ENCODE peak calls at places on chromosomes 2 and 18, in ten cellular contexts. D is BE2C, P is nephron progenitor cell, U is Calu3, Z is IMR-90, G is WERI-Rb-1, S is AG04449, O is fibroblast of villous mesenchyme, A is GM13977, J is bronchial epithelial cell. W is an unnamed sample.

GRCh38 chr2:119012345-119013301 is 70.6 kb downstream of the MARCO start:
- DNase-seq in G (no peak), D (no peak), O (no peak), J (no peak), U (no peak), Z (no peak), P (no peak), A (no peak), S (no peak), W (no peak)

GRCh38 chr2:196566969-196567666 is 72.4 kb upstream of the CCDC150 start:
- DNase-seq in J (no peak), P (peak), Z (peak), D (no peak), G (no peak), U (no peak), O (no peak), A (no peak), S (no peak), W (no peak)

GRCh38 chr2:82839046-82839445 is 1620.0 kb downstream of the SUCLG1 start:
- DNase-seq in G (no peak), J (no peak), O (no peak), U (no peak), D (no peak), A (no peak), P (no peak), Z (no peak), S (no peak), W (no peak)

GRCh38 chr2:70708376-70709199 is 59.4 kb downstream of the ADD2 start:
- DNase-seq in Z (no peak), D (no peak), G (no peak), U (no peak), S (no peak), O (no peak), P (no peak), A (no peak), J (no peak), W (no peak)

GRCh38 chr2:105738658-105739051 is 6.1 kb upstream of the NCK2 start:
- DNase-seq in G (no peak), S (no peak), P (no peak), J (no peak), D (no peak), A (no peak), O (no peak), Z (no peak), U (no peak), W (no peak)

GRCh38 chr18:76430636-76431035 is 64.4 kb downstream of the ZNF516 start:
- DNase-seq in G (no peak), O (no peak), P (no peak), S (no peak), D (no peak), A (no peak), U (no peak), J (no peak), Z (peak), W (no peak)

GRCh38 chr2:181812106-181812745 is 79.3 kb upstream of the ITPRID2 start:
- DNase-seq in Z (peak), P (no peak), G (no peak), A (no peak), S (no peak), D (no peak), O (peak), U (no peak), J (peak), W (no peak)

GRCh38 chr2:88016086-88016947 is at the start of gene RNU2-63P:
- DNase-seq in Z (peak), G (peak), S (peak), O (peak), A (peak), P (peak), D (peak), J (peak), U (peak), W (peak)

GRCh38 chr2:71813315-71813714 is 334.3 kb downstream of the CYP26B1 start:
- DNase-seq in A (no peak), O (no peak), D (no peak), G (no peak), Z (no peak), P (no peak), J (no peak), U (no peak), S (no peak), W (no peak)

GRCh38 chr18:69998523-69998987 is 50.9 kb upstream of the CD226 start:
- DNase-seq in P (no peak), U (no peak), O (no peak), Z (no peak), G (no peak), A (no peak), J (no peak), D (peak), S (no peak), W (no peak)

GRCh38 chr2:212142616-212143015 is 396.0 kb downstream of the ERBB4 start:
- DNase-seq in U (no peak), A (no peak), Z (peak), S (no peak), O (no peak), G (no peak), J (no peak), P (no peak), D (no peak), W (no peak)

GRCh38 chr2:189829092-189829843 is 45.0 kb downstream of the PMS1 start:
- DNase-seq in S (peak), A (no peak), P (no peak), Z (peak), D (no peak), G (no peak), J (no peak), U (no peak), O (peak), W (peak)

GRCh38 chr2:241668839-241669238 is 17.8 kb downstream of the DTYMK start:
- DNase-seq in G (no peak), S (no peak), D (no peak), U (no peak), J (no peak), Z (no peak), P (no peak), A (no peak), O (no peak), W (no peak)

GRCh38 chr2:240947607-240948006 is 41.5 kb downstream of the CROCC2 start:
- DNase-seq in U (no peak), A (no peak), Z (no peak), J (no peak), O (no peak), G (no peak), P (no peak), S (no peak), D (no peak), W (no peak)

GRCh38 chr2:46958431-46959017 is 42.9 kb upstream of the MCFD2 start:
- DNase-seq in U (no peak), S (no peak), Z (no peak), J (no peak), G (no peak), P (no peak), D (no peak), A (no peak), O (no peak), W (no peak)

GRCh38 chr18:49459404-49460171 is 857 bp downstream of the DYM start:
- DNase-seq in A (peak), Z (peak), U (no peak), D (no peak), O (peak), S (no peak), G (peak), P (no peak), J (peak), W (peak)

GRCh38 chr2:60556441-60556997 is 3.1 kb upstream of the BCL11A start:
- DNase-seq in O (no peak), G (no peak), D (no peak), Z (no peak), J (no peak), U (no peak), P (peak), A (no peak), S (no peak), W (no peak)

GRCh38 chr2:36381965-36382364 is 26.4 kb downstream of the CRIM1 start:
- DNase-seq in O (no peak), Z (no peak), D (no peak), J (no peak), P (no peak), S (no peak), G (no peak), U (no peak), A (no peak), W (no peak)

GRCh38 chr2:64913357-64913869 is 75.8 kb upstream of the SLC1A4 start:
- DNase-seq in O (no peak), Z (no peak), U (peak), A (no peak), G (peak), D (no peak), J (no peak), P (peak), S (no peak), W (no peak)

GRCh38 chr18:45976581-45977373 is 9.6 kb upstream of the EPG5 start:
- DNase-seq in Z (no peak), D (no peak), J (no peak), A (no peak), S (no peak), O (peak), P (no peak), G (no peak), U (no peak), W (peak)

GRCh38 chr2:183242937-183243336 is 118.7 kb downstream of the NUP35 start:
- DNase-seq in J (peak), P (no peak), U (no peak), S (no peak), Z (peak), O (no peak), D (no peak), G (no peak), A (no peak), W (no peak)

GRCh38 chr2:224027070-224027469 is 12.0 kb downstream of the SERPINE2 start:
- DNase-seq in U (no peak), S (no peak), J (no peak), Z (no peak), G (peak), O (no peak), A (no peak), D (no peak), P (no peak), W (no peak)

GRCh38 chr2:33791625-33792024 is 192.5 kb upstream of the FAM98A start:
- DNase-seq in O (peak), U (no peak), G (no peak), D (no peak), A (no peak), S (no peak), P (no peak), J (peak), Z (peak), W (peak)

GRCh38 chr2:138699421-138699820 is 80.8 kb downstream of the NXPH2 start:
- DNase-seq in P (no peak), G (no peak), Z (no peak), J (no peak), D (no peak), S (no peak), A (no peak), O (no peak), U (no peak), W (no peak)

GRCh38 chr18:55753643-55754255 is 165.8 kb upstream of the TCF4 start:
- DNase-seq in A (no peak), Z (peak), S (no peak), D (no peak), J (peak), O (peak), U (peak), G (no peak), P (no peak), W (peak)

GRCh38 chr2:63840081-63840784 is 1.5 kb upstream of the UGP2 start:
- DNase-seq in Z (no peak), A (peak), J (peak), D (no peak), O (no peak), S (no peak), P (no peak), G (no peak), U (no peak), W (no peak)

GRCh38 chr2:56184500-56184996 is 758 bp downstream of the CCDC85A start:
- DNase-seq in S (no peak), G (peak), U (peak), D (no peak), P (peak), A (no peak), J (no peak), O (no peak), Z (no peak), W (no peak)

GRCh38 chr18:58239879-58240278 is 195.9 kb downstream of the NEDD4L start:
- DNase-seq in O (no peak), P (no peak), Z (peak), D (no peak), S (no peak), J (peak), G (no peak), U (no peak), A (no peak), W (no peak)

GRCh38 chr18:51229328-51229727 is 31.8 kb upstream of the MEX3C start:
- DNase-seq in J (peak), Z (no peak), P (no peak), D (no peak), A (no peak), G (no peak), O (no peak), S (no peak), U (no peak), W (no peak)

GRCh38 chr2:8541223-8541622 is 140.6 kb upstream of the ID2 start:
- DNase-seq in J (no peak), A (no peak), U (no peak), Z (no peak), P (no peak), S (no peak), O (no peak), G (no peak), D (no peak), W (no peak)

GRCh38 chr2:9990735-9991134 is 39.2 kb downstream of the GRHL1 start:
- DNase-seq in P (no peak), Z (no peak), S (no peak), G (peak), O (no peak), D (no peak), U (no peak), J (no peak), A (no peak), W (no peak)

GRCh38 chr2:120539937-120540718 is 194.2 kb downstream of the INHBB start:
- DNase-seq in Z (peak), J (peak), S (peak), P (peak), D (peak), G (peak), O (peak), U (peak), A (no peak), W (peak)

GRCh38 chr2:9256570-9257043 is 50.0 kb downstream of the ASAP2 start:
- DNase-seq in Z (no peak), A (no peak), U (no peak), O (no peak), S (no peak), J (no peak), D (no peak), G (peak), P (no peak), W (peak)

DNA sequence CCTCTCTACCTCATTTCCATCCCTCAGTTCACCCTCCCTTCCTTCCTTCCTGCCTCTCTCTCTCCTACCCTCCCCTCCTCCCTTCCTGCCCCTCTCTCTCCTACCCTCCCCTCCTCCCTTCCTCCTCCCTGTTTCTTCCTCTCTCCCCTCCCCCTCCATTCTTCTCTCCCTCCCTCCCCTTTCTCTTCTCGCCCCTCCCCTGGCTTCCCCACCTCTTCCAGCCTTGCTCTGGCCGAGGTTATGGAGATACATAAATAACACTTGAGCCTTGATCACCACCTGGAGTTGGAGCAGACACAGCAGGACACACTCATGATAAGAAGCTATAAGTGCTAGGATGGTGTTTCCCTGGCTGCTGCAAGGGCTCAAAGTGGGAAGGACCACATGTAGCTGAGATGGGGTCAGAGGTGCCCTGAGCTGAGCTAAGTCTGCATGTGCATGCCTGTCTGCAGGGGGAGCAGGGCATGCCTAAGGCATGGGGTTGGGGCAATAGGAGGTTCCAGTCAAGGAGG is 326.1 kb upstream of the HS6ST1 start:
- DNase-seq in Z (no peak), P (no peak), J (peak), G (no peak), D (no peak), S (no peak), A (no peak), U (no peak), O (no peak), W (no peak)
- TF ChIP-seq CTCF in Z (no peak), P (no peak), J (no peak), G (peak), D (no peak), S (no peak), A (no peak), U (no peak), O (peak), W (no peak)

GRCh38 chr2:86309966-86310365 is 27.5 kb downstream of the REEP1 start:
- DNase-seq in J (no peak), D (no peak), Z (no peak), U (no peak), S (no peak), O (no peak), A (no peak), P (no peak), G (no peak), W (no peak)
- TF ChIP-seq CTCF in J (no peak), D (no peak), Z (no peak), U (no peak), S (no peak), O (no peak), A (no peak), P (no peak), G (peak), W (no peak)

GRCh38 chr2:29326926-29327325 is 211.7 kb downstream of the CLIP4 start:
- DNase-seq in J (no peak), P (no peak), O (no peak), D (no peak), G (no peak), A (no peak), U (no peak), S (no peak), Z (no peak), W (no peak)

GRCh38 chr2:29332540-29332939 is 217.3 kb downstream of the CLIP4 start:
- DNase-seq in O (no peak), U (no peak), D (no peak), S (no peak), G (no peak), J (no peak), Z (no peak), P (no peak), A (no peak), W (no peak)

GRCh38 chr2:29334723-29335122 is 219.5 kb downstream of the CLIP4 start:
- DNase-seq in A (no peak), J (no peak), O (no peak), P (no peak), S (no peak), D (no peak), U (no peak), Z (no peak), G (no peak), W (no peak)

GRCh38 chr2:29325544-29325943 is 210.3 kb downstream of the CLIP4 start:
- DNase-seq in A (no peak), P (no peak), D (no peak), J (peak), O (no peak), Z (no peak), U (no peak), S (no peak), G (no peak), W (no peak)

GRCh38 chr2:29329899-29330298 is 214.7 kb downstream of the CLIP4 start:
- DNase-seq in Z (no peak), O (no peak), A (no peak), D (no peak), S (no peak), P (no peak), U (no peak), J (no peak), G (no peak), W (no peak)
- TF ChIP-seq CTCF in Z (peak), O (no peak), A (peak), D (peak), S (no peak), P (no peak), U (no peak), J (peak), G (peak), W (peak)

GRCh38 chr2:117621330-117621729 is 193.2 kb upstream of the DDX18 start:
- DNase-seq in J (no peak), O (no peak), U (no peak), P (no peak), G (no peak), D (no peak), A (no peak), S (no peak), Z (no peak), W (no peak)
- TF ChIP-seq CTCF in J (no peak), O (no peak), U (no peak), P (no peak), G (no peak), D (no peak), A (no peak), S (no peak), Z (no peak), W (no peak)

GRCh38 chr2:59025157-59025757 is 784.1 kb upstream of the FANCL start:
- DNase-seq in D (peak), S (no peak), G (peak), Z (peak), P (peak), O (peak), J (peak), A (peak), U (peak), W (no peak)
- TF ChIP-seq CTCF in D (peak), S (peak), G (peak), Z (peak), P (peak), O (peak), J (peak), A (peak), U (peak), W (peak)

GRCh38 chr2:239276813-239277193 is 124.0 kb downstream of the HDAC4 start:
- DNase-seq in P (no peak), S (no peak), D (peak), A (no peak), G (peak), O (no peak), J (no peak), U (no peak), Z (no peak), W (no peak)

GRCh38 chr2:239275871-239276812 is 124.7 kb downstream of the HDAC4 start:
- DNase-seq in P (no peak), U (no peak), Z (no peak), O (peak), A (no peak), S (no peak), D (peak), G (peak), J (no peak), W (peak)

GRCh38 chr2:239274391-239275001 is 126.3 kb downstream of the HDAC4 start:
- DNase-seq in J (no peak), P (no peak), S (no peak), G (peak), D (peak), U (peak), A (no peak), O (peak), Z (peak), W (peak)

GRCh38 chr2:239273280-239274234 is 127.3 kb downstream of the HDAC4 start:
- DNase-seq in G (no peak), S (no peak), A (no peak), J (no peak), U (no peak), Z (no peak), P (no peak), D (no peak), O (no peak), W (no peak)

GRCh38 chr2:239275037-239275685 is 125.7 kb downstream of the HDAC4 start:
- DNase-seq in P (no peak), Z (peak), G (no peak), U (peak), A (peak), S (peak), D (peak), J (peak), O (peak), W (peak)
- TF ChIP-seq CTCF in P (no peak), Z (peak), G (no peak), U (no peak), A (no peak), S (no peak), D (peak), J (no peak), O (peak), W (peak)

DNA sequence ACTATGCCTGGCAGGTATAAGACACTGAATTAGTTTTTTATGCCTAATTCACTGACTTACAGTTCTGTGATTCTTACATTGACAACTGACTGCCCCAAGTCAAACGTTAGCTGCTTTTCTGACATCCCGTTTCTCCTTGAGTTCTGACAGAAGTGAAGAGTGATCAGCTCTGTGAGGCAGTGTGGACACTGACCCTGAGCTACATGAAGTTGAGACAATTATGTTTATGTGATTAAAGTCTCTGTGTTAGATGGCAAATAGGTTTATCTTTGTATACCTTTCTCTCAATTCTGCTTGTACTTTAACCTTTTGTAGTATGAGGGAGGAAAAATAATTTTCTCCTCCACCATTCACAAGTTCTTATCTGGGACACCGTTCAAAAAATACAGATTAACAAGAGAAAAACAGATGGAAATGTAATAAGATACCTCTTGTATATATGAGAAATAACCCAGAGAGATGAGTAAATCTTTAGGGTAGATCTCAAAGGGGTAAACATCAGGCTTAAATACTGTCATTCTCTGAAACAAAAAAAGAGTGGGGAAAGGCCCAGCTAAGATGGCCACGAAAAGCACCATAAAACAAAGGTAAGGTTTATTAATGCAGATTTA is 85.4 kb upstream of the B3GNT2 start:
- DNase-seq in U (no peak), J (no peak), D (no peak), P (no peak), A (no peak), Z (peak), S (no peak), G (no peak), O (no peak), W (no peak)
- TF ChIP-seq CTCF in U (no peak), J (no peak), D (no peak), P (no peak), A (no peak), Z (no peak), S (no peak), G (no peak), O (no peak), W (no peak)

W was measured in HFFc6.